ENCODE peak calls at places on chromosomes 1 and 21, in nine cellular contexts. Q, U, N, I, J, H, O, R and L are unnamed samples.

GRCh38 chr1:111468717-111469100 is 5.1 kb upstream of the C1orf162 start:
- DNase-seq in Q (no peak), U (no peak), N (no peak), I (no peak), J (no peak), H (no peak), O (no peak), R (no peak), L (no peak)

GRCh38 chr1:157993179-157994080 is at the start of gene KIRREL1:
- DNase-seq in Q (peak), U (peak), N (peak), I (no peak), J (no peak), H (no peak), O (peak), R (peak), L (no peak)

GRCh38 chr1:21149862-21150432 is 26.8 kb downstream of the EIF4G3 start:
- DNase-seq in Q (no peak), U (peak), N (no peak), I (no peak), J (no peak), H (peak), O (peak), R (peak), L (no peak)

GRCh38 chr1:24932284-24932683 is 2.2 kb upstream of the RUNX3 start:
- DNase-seq in Q (peak), U (peak), N (no peak), I (no peak), J (no peak), H (no peak), O (no peak), R (no peak), L (peak)

GRCh38 chr1:229410692-229411433 is 23.0 kb downstream of the ACTA1 start:
- DNase-seq in Q (peak), U (peak), N (peak), I (no peak), J (no peak), H (peak), O (peak), R (peak), L (no peak)

GRCh38 chr1:112544753-112545152 is 36.0 kb downstream of the WNT2B start:
- DNase-seq in Q (no peak), U (peak), N (no peak), I (no peak), J (no peak), H (no peak), O (peak), R (no peak), L (no peak)

GRCh38 chr1:230898144-230898543 is 29.8 kb upstream of the C1orf198 start:
- DNase-seq in Q (no peak), U (no peak), N (no peak), I (no peak), J (no peak), H (no peak), O (no peak), R (no peak), L (no peak)

GRCh38 chr1:47679826-47680225 is 242.0 kb downstream of the FOXD2 start:
- DNase-seq in Q (no peak), U (no peak), N (no peak), I (no peak), J (no peak), H (no peak), O (no peak), R (no peak), L (no peak)

GRCh38 chr1:226966683-226967082 is 26.6 kb downstream of the COQ8A start:
- DNase-seq in Q (no peak), U (no peak), N (no peak), I (no peak), J (no peak), H (no peak), O (no peak), R (no peak), L (no peak)

GRCh38 chr1:67647036-67647798 is 37.8 kb upstream of the GADD45A start:
- DNase-seq in Q (peak), U (peak), N (no peak), I (no peak), J (no peak), H (no peak), O (peak), R (peak), L (no peak)

GRCh38 chr1:150765229-150765976 is at the start of gene CTSS:
- DNase-seq in Q (no peak), U (no peak), N (no peak), I (peak), J (no peak), H (no peak), O (no peak), R (no peak), L (peak)

GRCh38 chr1:43018091-43018490 is 59.4 kb upstream of the SLC2A1 start:
- DNase-seq in Q (no peak), U (no peak), N (no peak), I (no peak), J (no peak), H (no peak), O (no peak), R (no peak), L (no peak)

GRCh38 chr1:51523931-51524330 is 4.9 kb upstream of the EPS15 start:
- DNase-seq in Q (no peak), U (no peak), N (no peak), I (no peak), J (no peak), H (no peak), O (no peak), R (no peak), L (no peak)

GRCh38 chr21:32103361-32103760 is 175.5 kb downstream of the MIS18A start:
- DNase-seq in Q (no peak), U (no peak), N (no peak), I (no peak), J (no peak), H (no peak), O (no peak), R (no peak), L (no peak)

GRCh38 chr1:16386454-16387113 is 19.5 kb downstream of the SZRD1 start:
- DNase-seq in Q (no peak), U (peak), N (no peak), I (no peak), J (no peak), H (peak), O (peak), R (peak), L (no peak)

GRCh38 chr1:71621785-71622184 is 541.0 kb upstream of the ZRANB2 start:
- DNase-seq in Q (no peak), U (no peak), N (no peak), I (no peak), J (no peak), H (no peak), O (peak), R (no peak), L (no peak)

GRCh38 chr21:43339668-43340067 is 87.3 kb downstream of the SIK1 start:
- DNase-seq in Q (no peak), U (no peak), N (no peak), I (no peak), J (no peak), H (no peak), O (no peak), R (peak), L (no peak)

GRCh38 chr1:89907669-89908293 is 86.9 kb downstream of the LRRC8D start:
- DNase-seq in Q (no peak), U (peak), N (no peak), I (no peak), J (no peak), H (no peak), O (peak), R (no peak), L (no peak)

GRCh38 chr1:179954494-179955317 is at the start of gene CEP350:
- DNase-seq in Q (peak), U (peak), N (peak), I (peak), J (peak), H (peak), O (peak), R (peak), L (peak)

GRCh38 chr1:20555025-20555757 is 2.8 kb downstream of the FAM43B start:
- DNase-seq in Q (no peak), U (peak), N (no peak), I (no peak), J (no peak), H (no peak), O (peak), R (peak), L (no peak)

DNA sequence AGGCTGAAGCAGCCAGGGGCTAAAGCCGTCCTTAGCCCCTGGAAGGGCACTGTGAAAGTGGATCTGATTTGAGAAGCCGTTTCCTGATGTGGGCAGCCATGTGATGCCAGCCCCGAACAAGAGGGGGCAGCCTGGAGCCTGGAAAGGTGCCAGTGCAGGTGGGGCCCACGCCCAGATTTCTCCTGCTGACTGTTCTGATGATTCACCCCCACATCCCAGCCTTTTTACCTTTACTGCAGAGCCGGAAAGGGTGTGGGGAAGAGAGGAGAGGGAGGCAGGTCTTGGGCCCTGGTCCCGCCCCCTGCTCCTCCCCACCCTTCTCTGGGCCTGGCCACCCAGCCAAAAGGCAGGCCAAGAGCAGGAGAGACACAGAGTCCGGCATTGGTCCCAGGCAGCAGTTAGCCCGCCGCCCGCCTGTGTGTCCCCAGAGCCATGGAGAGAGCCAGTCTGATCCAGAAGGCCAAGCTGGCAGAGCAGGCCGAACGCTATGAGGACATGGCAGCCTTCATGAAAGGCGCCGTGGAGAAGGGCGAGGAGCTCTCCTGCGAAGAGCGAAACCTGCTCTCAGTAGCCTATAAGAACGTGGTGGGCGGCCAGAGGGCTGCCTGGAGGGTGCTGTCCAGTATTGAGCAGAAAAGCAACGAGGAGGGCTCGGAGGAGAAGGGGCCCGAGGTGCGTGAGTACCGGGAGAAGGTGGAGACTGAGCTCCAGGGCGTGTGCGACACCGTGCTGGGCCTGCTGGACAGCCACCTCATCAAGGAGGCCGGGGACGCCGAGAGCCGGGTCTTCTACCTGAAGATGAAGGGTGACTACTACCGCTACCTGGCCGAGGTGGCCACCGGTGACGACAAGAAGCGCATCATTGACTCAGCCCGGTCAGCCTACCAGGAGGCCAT is at the start of gene SFN:
- DNase-seq in Q (peak), U (no peak), N (no peak), I (no peak), J (no peak), H (no peak), O (no peak), R (no peak), L (peak)
- TF ChIP-seq CTCF in Q (no peak), U (peak), N (no peak), I (peak), J (no peak), H (peak), O (no peak), R (no peak), L (peak)

DNA sequence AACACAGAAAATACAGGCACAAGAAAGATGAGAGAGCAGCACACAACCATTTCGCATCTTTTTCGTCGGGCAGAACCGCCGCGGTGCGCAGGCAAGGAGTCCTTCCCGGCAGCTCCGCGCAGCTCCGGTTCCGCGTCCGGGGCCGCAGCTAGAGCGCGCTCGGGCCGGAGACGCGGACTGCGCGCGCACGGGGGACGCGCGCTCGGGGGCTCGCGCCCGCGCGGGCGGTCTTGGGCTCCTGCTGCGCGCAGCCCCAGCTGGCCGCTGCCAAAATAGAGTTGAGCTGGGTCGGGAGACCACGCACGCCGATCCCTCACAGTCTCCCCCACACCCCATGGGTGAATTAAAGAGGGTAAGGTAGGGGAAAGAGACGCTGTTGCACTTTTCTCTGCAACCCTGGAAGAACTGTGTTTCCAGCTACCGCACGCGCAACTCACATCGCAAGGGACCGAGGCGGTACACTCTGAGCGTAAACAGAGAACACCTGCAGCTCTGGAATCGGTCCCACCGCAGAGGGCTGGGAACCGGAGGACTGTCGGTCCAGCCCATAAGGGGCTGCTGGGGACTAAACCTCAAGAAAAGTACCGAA is 1.6 kb downstream of the NR5A2 start:
- DNase-seq in Q (peak), U (peak), N (no peak), I (no peak), J (no peak), H (no peak), O (no peak), R (no peak), L (peak)
- TF ChIP-seq CTCF in Q (no peak), U (no peak), N (no peak), I (no peak), J (no peak), H (no peak), O (no peak), R (no peak), L (no peak)

GRCh38 chr1:57026942-57027341 is 61.1 kb upstream of the C8B start:
- DNase-seq in Q (no peak), U (no peak), N (no peak), I (no peak), J (no peak), H (no peak), O (no peak), R (no peak), L (no peak)

GRCh38 chr1:57019240-57019805 is 53.5 kb upstream of the C8B start:
- DNase-seq in Q (no peak), U (no peak), N (no peak), I (no peak), J (no peak), H (no peak), O (no peak), R (no peak), L (no peak)

GRCh38 chr1:57024855-57025254 is 59.0 kb upstream of the C8B start:
- DNase-seq in Q (no peak), U (no peak), N (no peak), I (no peak), J (no peak), H (no peak), O (no peak), R (no peak), L (no peak)
- TF ChIP-seq CTCF in Q (no peak), U (no peak), N (no peak), I (no peak), J (no peak), H (no peak), O (no peak), R (no peak), L (no peak)

DNA sequence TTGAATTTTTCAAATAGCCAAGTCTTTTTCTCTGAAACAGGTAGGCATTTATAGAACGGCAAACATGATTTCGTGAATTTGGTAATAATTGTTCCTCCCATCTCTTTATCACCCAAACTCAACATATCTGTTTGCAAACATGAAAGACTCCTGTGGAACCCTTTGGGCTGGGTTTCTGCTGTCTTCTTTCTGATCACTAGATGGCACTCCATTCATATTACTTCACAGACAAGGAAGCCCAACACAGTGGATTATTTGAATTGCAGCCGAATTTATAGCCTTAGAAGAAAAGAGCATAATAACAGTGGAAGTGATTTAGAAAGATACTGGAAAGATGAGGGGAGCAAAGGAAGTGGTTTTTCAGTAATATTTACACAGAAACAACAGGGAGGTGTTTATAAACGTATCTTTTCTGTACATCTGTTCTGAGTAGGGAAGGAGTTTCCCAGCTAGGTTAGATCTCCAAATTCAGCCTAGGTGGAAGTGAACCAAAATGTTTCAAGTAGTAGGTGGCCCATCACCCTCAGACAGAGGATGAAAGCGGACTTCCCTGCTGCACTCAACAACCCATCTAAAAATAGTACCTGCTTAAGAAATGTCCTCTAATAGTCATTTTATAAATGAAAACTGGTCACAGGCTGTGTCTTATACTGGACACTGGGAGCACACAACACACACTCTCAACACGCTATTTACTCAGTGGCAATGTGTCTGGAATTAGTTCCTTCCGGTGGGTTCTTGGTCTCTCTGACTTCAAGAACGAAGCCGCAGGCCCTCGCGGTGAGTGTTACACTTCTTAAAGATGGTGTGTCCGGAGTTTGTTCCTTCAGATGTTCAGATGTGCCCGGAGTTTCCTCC is 67.6 kb downstream of the MAP3K21 start:
- DNase-seq in Q (peak), U (peak), N (no peak), I (no peak), J (peak), H (peak), O (peak), R (peak), L (peak)
- TF ChIP-seq CTCF in Q (peak), U (peak), N (peak), I (peak), J (peak), H (peak), O (peak), R (peak), L (peak)

DNA sequence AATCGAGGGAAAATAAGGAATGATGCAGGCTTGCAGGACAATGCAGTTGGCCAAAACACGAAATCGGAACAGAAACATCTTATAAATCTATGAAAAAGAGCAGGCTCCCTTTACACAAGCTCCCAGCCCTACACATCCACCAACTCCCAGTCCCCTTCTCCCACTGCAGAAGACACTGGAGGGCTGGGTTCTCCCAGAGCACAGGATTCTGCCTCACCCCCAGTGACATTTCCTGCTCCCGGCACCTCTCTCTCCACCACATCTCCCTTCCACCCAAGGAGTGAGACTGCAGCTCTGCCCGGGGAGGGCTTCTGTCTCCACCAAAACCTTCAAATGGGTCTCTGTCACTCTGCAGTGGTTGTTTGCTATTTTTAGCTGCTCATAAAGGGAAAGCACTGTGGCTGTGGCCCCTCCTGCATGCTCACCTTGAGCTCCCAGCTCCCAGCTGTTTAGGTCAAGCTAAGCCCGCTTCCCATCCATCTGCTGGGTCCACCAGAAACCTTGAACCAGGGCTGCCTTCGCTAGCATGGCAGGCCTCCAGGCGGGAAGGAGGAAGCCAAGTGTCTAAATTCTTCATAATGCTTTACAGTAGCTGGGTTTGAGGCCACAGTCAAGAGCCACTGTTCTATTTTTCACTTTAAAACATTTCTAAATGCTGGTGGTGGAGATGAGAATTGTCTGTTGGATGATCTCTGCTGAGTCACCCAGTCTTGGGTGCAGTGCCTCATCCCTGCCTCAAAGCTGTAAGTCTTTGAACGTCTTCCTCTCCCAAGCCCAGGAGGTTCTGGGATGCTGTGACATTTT is 3.3 kb upstream of the C2CD2 start:
- DNase-seq in Q (no peak), U (peak), N (no peak), I (no peak), J (no peak), H (no peak), O (peak), R (peak), L (no peak)
- TF ChIP-seq CTCF in Q (no peak), U (no peak), N (no peak), I (no peak), J (no peak), H (no peak), O (no peak), R (peak), L (no peak)